ENCODE peak calls at places on chromosomes 12 and 14, in ten cellular contexts. Y is neural progenitor cell; X is activated CD8-positive, alpha-beta T cell treated with anti-CD3 and anti-CD28 coated beads for 36 hours; I is CD8-positive, alpha-beta T cell; P is WTC11; U is HFF-Myc; D is uterus; Z is foreskin keratinocyte; M is epithelial cell of esophagus; F is LNCaP clone FGC. H is an unnamed sample.

GRCh38 chr12:22121224-22121623 is 75.2 kb downstream of the CMAS start:
- DNase-seq in I (no peak), Z (no peak), P (peak), X (peak), M (peak), F (no peak), D (no peak), Y (peak), U (no peak), H (no peak)

GRCh38 chr12:121005346-121005815 is 10.9 kb downstream of the C12orf43 start:
- DNase-seq in F (no peak), M (peak), U (peak), X (peak), P (peak), I (peak), D (no peak), Y (peak), Z (no peak), H (no peak)

GRCh38 chr14:45364565-45364964 is 111.6 kb upstream of the MIS18BP1 start:
- DNase-seq in I (no peak), P (no peak), X (no peak), Z (no peak), Y (no peak), M (no peak), D (no peak), U (no peak), F (no peak), H (no peak)

GRCh38 chr14:41137741-41138140 is 468.9 kb upstream of the LRFN5 start:
- DNase-seq in M (peak), Z (peak), F (no peak), X (no peak), I (no peak), Y (no peak), D (no peak), P (no peak), U (no peak), H (no peak)

GRCh38 chr12:58728397-58728796 is 191.9 kb downstream of the LRIG3 start:
- DNase-seq in F (no peak), I (no peak), P (no peak), U (no peak), Y (no peak), M (peak), Z (no peak), X (no peak), D (no peak), H (no peak)

GRCh38 chr14:80385340-80385739 is 174.0 kb upstream of the DIO2 start:
- DNase-seq in I (no peak), U (no peak), F (no peak), X (no peak), D (no peak), P (no peak), M (peak), Y (peak), Z (no peak), H (no peak)

GRCh38 chr12:5071496-5071895 is 27.8 kb downstream of the KCNA5 start:
- DNase-seq in P (no peak), Z (no peak), X (no peak), U (no peak), D (no peak), M (no peak), F (no peak), Y (no peak), I (no peak), H (no peak)

GRCh38 chr12:6135071-6135470 is 10.6 kb upstream of the VWF start:
- DNase-seq in U (no peak), Y (no peak), D (no peak), F (no peak), I (no peak), P (no peak), X (no peak), M (no peak), Z (no peak), H (no peak)

GRCh38 chr14:84442481-84442880 is 1087.5 kb upstream of the FLRT2 start:
- DNase-seq in Z (no peak), F (peak), P (no peak), Y (no peak), X (no peak), I (no peak), U (no peak), D (no peak), M (no peak), H (no peak)

GRCh38 chr12:59149995-59150642 is 229.8 kb upstream of the LRIG3 start:
- DNase-seq in Z (peak), F (peak), X (peak), I (no peak), U (peak), Y (peak), D (peak), P (no peak), M (peak), H (peak)

GRCh38 chr14:105386581-105387529 is 11.5 kb upstream of the TEX22 start:
- DNase-seq in Z (no peak), I (no peak), Y (no peak), U (no peak), X (no peak), D (no peak), M (no peak), P (no peak), F (no peak), H (no peak)
- TF ChIP-seq CTCF in Z (no peak), I (no peak), Y (no peak), U (no peak), X (no peak), D (no peak), M (no peak), P (no peak), F (no peak), H (no peak)

GRCh38 chr14:104778694-104779331 is 16.7 kb downstream of the AKT1 start:
- DNase-seq in I (no peak), Y (no peak), D (no peak), U (no peak), Z (no peak), P (no peak), M (no peak), F (no peak), X (no peak), H (no peak)
- TF ChIP-seq CTCF in I (no peak), Y (no peak), D (no peak), U (no peak), Z (no peak), P (no peak), M (no peak), F (no peak), X (no peak), H (no peak)

DNA sequence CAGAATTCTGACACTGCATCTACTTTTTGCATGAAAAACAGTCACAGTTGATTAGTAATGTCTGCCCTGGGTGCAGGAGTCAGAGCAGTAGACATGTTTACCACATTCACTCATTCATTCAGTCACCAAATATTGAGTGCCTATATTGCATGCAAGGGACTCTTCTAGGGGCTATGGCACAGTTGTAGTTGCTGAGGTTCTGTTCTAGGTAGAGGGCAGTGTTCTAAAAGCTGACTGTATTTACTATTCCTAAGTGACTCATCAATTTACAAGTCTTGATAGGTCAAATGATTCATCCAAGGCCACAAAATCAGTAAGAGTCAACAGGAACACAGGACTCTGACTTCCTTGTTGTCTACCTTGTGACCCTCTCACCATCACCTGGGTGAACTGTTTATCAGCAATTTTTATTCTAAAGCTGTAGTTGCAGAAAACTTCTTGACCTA is 223.0 kb downstream of the KTN1 start:
- DNase-seq in X (peak), F (peak), U (no peak), P (no peak), Y (no peak), I (no peak), Z (peak), M (peak), D (no peak), H (peak)
- TF ChIP-seq CTCF in X (no peak), F (peak), U (peak), P (no peak), Y (no peak), I (no peak), Z (peak), M (peak), D (no peak), H (peak)

GRCh38 chr14:103463149-103463548 is 59.5 kb downstream of the CKB start:
- DNase-seq in M (no peak), F (no peak), P (no peak), Y (no peak), U (no peak), D (no peak), Z (no peak), X (no peak), I (no peak), H (no peak)
- TF ChIP-seq CTCF in M (no peak), F (no peak), P (no peak), Y (no peak), U (no peak), D (no peak), Z (no peak), X (no peak), I (no peak), H (no peak)

GRCh38 chr14:90610641-90611040 is 205.6 kb downstream of the TTC7B start:
- DNase-seq in D (no peak), X (no peak), M (no peak), Y (no peak), U (no peak), Z (no peak), I (no peak), F (no peak), P (no peak), H (no peak)
- TF ChIP-seq CTCF in D (no peak), X (no peak), M (no peak), Y (no peak), U (no peak), Z (no peak), I (no peak), F (no peak), P (no peak), H (no peak)

DNA sequence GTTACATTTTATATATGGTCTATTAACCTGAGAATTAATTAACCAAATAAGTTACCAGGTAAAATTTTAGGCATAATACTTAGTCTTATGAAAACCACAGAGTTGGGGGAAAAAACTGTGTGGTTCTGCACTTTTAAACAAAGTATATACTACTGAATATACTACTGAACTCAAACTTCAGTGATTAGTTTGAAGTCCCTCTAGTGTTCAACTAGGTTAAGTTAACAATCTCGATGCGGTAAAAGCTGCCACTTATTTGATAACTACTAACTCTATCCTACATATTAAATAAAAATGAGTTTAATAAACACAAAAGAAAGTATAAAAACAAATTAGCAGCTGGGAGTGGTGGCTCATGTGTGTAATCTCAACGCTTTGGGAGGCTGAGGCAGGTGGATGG is 56.7 kb downstream of the MED13L start:
- DNase-seq in D (no peak), P (no peak), Y (no peak), Z (no peak), X (no peak), M (no peak), I (no peak), F (no peak), U (no peak), H (no peak)
- TF ChIP-seq CTCF in D (no peak), P (no peak), Y (no peak), Z (no peak), X (no peak), M (no peak), I (no peak), F (no peak), U (no peak), H (peak)